ENCODE peak calls at places on chromosomes 6 and 20, in five cellular contexts. X is fibroblast of lung, N is RKO, I is NCI-H526, O is A172. R is an unnamed sample.

GRCh38 chr20:11216451-11217314 is 542.9 kb upstream of the JAG1 start:
- DNase-seq in X (peak), N (no peak), I (no peak), O (peak), R (no peak)

GRCh38 chr20:22389836-22390542 is 194.4 kb downstream of the FOXA2 start:
- DNase-seq in X (peak), N (peak), I (no peak), O (peak), R (peak)

GRCh38 chr6:41066867-41067304 is 5.3 kb downstream of the OARD1 start:
- DNase-seq in X (peak), N (peak), I (peak), O (peak), R (peak)

GRCh38 chr6:16105874-16106273 is 23.0 kb upstream of the MYLIP start:
- DNase-seq in X (peak), N (no peak), I (no peak), O (no peak), R (no peak)

GRCh38 chr20:2006452-2007381 is 12.9 kb upstream of the PDYN start:
- DNase-seq in X (peak), N (no peak), I (peak), O (peak), R (no peak)

GRCh38 chr6:5083813-5084191 is 1.3 kb upstream of the PPP1R3G start:
- DNase-seq in X (no peak), N (no peak), I (no peak), O (no peak), R (no peak)

GRCh38 chr20:56778765-56779195 is 149.7 kb downstream of the TFAP2C start:
- DNase-seq in X (peak), N (no peak), I (no peak), O (peak), R (peak)

GRCh38 chr6:160818934-160819333 is 116.9 kb downstream of the PLG start:
- DNase-seq in X (no peak), N (no peak), I (no peak), O (no peak), R (no peak)

GRCh38 chr6:111559193-111560097 is 46.2 kb downstream of the TRAF3IP2 start:
- DNase-seq in X (no peak), N (no peak), I (no peak), O (no peak), R (no peak)

GRCh38 chr6:158780963-158781691 is 38.0 kb downstream of the EZR start:
- DNase-seq in X (no peak), N (no peak), I (no peak), O (no peak), R (no peak)

GRCh38 chr20:33065785-33066184 is 12.1 kb downstream of the BPIFB3 start:
- DNase-seq in X (no peak), N (no peak), I (peak), O (no peak), R (no peak)

GRCh38 chr20:1505871-1506270 is 14.7 kb upstream of the SIRPB2 start:
- DNase-seq in X (no peak), N (no peak), I (no peak), O (no peak), R (no peak)

R was measured in H4.